ENCODE peak calls at places on chromosomes 6 and 20, in eight cellular contexts. One of them, this sample, is unnamed. For H3K4me1, the result is how much of the 10 kb centered on the place peaks cover.

GRCh38 chr6:135941275-135941674 is 89.8 kb downstream of the PDE7B start:
- DNase-seq in esophagus squamous epithelium: no peak
- DNase-seq in heart left ventricle: no peak
- DNase-seq in upper lobe of right lung: no peak
- DNase-seq in PC-3: peak
- DNase-seq in IMR-90: peak
- DNase-seq in CD8-positive, alpha-beta T cell: no peak
- DNase-seq in HCT116: no peak
- DNase-seq in this sample: no peak

GRCh38 chr6:109791301-109791700 is 100.2 kb downstream of the FIG4 start:
- DNase-seq in IMR-90: peak
- DNase-seq in CD8-positive, alpha-beta T cell: no peak
- DNase-seq in upper lobe of right lung: no peak
- DNase-seq in heart left ventricle: no peak
- DNase-seq in esophagus squamous epithelium: no peak
- DNase-seq in HCT116: no peak
- DNase-seq in PC-3: peak
- DNase-seq in this sample: peak

GRCh38 chr6:34897708-34898107 is 8.7 kb downstream of the ANKS1A start:
- DNase-seq in esophagus squamous epithelium: no peak
- DNase-seq in upper lobe of right lung: no peak
- DNase-seq in IMR-90: no peak
- DNase-seq in heart left ventricle: no peak
- DNase-seq in PC-3: no peak
- DNase-seq in CD8-positive, alpha-beta T cell: no peak
- DNase-seq in HCT116: no peak
- DNase-seq in this sample: no peak

GRCh38 chr6:22214314-22214713 is 82.5 kb downstream of the PRL start:
- DNase-seq in esophagus squamous epithelium: no peak
- DNase-seq in IMR-90: no peak
- DNase-seq in PC-3: no peak
- DNase-seq in heart left ventricle: no peak
- DNase-seq in HCT116: no peak
- DNase-seq in upper lobe of right lung: no peak
- DNase-seq in CD8-positive, alpha-beta T cell: no peak
- DNase-seq in this sample: no peak

GRCh38 chr6:32609731-32610640 is 20.3 kb upstream of the HLA-DRB1 start:
- DNase-seq in IMR-90: peak
- DNase-seq in HCT116: peak
- DNase-seq in PC-3: peak
- DNase-seq in CD8-positive, alpha-beta T cell: peak
- DNase-seq in heart left ventricle: no peak
- DNase-seq in esophagus squamous epithelium: no peak
- DNase-seq in upper lobe of right lung: no peak
- DNase-seq in this sample: peak

GRCh38 chr6:53894086-53894485 is 99.3 kb downstream of the LRRC1 start:
- DNase-seq in esophagus squamous epithelium: no peak
- DNase-seq in HCT116: no peak
- DNase-seq in PC-3: peak
- DNase-seq in heart left ventricle: no peak
- DNase-seq in upper lobe of right lung: no peak
- DNase-seq in IMR-90: peak
- DNase-seq in CD8-positive, alpha-beta T cell: no peak
- DNase-seq in this sample: no peak

GRCh38 chr6:27213544-27214125 is 33.9 kb upstream of the PRSS16 start:
- DNase-seq in CD8-positive, alpha-beta T cell: no peak
- DNase-seq in HCT116: no peak
- DNase-seq in esophagus squamous epithelium: no peak
- DNase-seq in heart left ventricle: no peak
- DNase-seq in IMR-90: peak
- DNase-seq in PC-3: no peak
- DNase-seq in upper lobe of right lung: no peak
- DNase-seq in this sample: no peak

GRCh38 chr6:30687659-30688431 is 1.4 kb upstream of the PPP1R18 start:
- DNase-seq in heart left ventricle: peak
- DNase-seq in CD8-positive, alpha-beta T cell: no peak
- DNase-seq in HCT116: no peak
- DNase-seq in esophagus squamous epithelium: no peak
- DNase-seq in PC-3: peak
- DNase-seq in upper lobe of right lung: no peak
- DNase-seq in IMR-90: peak
- DNase-seq in this sample: peak

GRCh38 chr6:87755697-87756671 is 54.0 kb upstream of the AKIRIN2 start:
- DNase-seq in esophagus squamous epithelium: no peak
- DNase-seq in PC-3: no peak
- DNase-seq in upper lobe of right lung: no peak
- DNase-seq in heart left ventricle: no peak
- DNase-seq in CD8-positive, alpha-beta T cell: no peak
- DNase-seq in IMR-90: peak
- DNase-seq in HCT116: no peak
- DNase-seq in this sample: no peak

GRCh38 chr6:74253261-74253660 is 557.3 kb downstream of the CD109 start:
- DNase-seq in HCT116: no peak
- DNase-seq in upper lobe of right lung: no peak
- DNase-seq in CD8-positive, alpha-beta T cell: no peak
- DNase-seq in PC-3: peak
- DNase-seq in esophagus squamous epithelium: no peak
- DNase-seq in IMR-90: no peak
- DNase-seq in heart left ventricle: no peak
- DNase-seq in this sample: no peak

GRCh38 chr20:38113401-38114325 is 51.4 kb downstream of the TGM2 start:
- DNase-seq in PC-3: peak
- DNase-seq in upper lobe of right lung: no peak
- DNase-seq in IMR-90: no peak
- DNase-seq in esophagus squamous epithelium: no peak
- DNase-seq in CD8-positive, alpha-beta T cell: no peak
- DNase-seq in HCT116: peak
- DNase-seq in heart left ventricle: no peak
- DNase-seq in this sample: no peak
- H3K4me1 ChIP-seq in PC-3: half or more
- H3K4me1 ChIP-seq in upper lobe of right lung: under half
- H3K4me1 ChIP-seq in IMR-90: under half
- H3K4me1 ChIP-seq in esophagus squamous epithelium: under half
- H3K4me1 ChIP-seq in CD8-positive, alpha-beta T cell: under half
- H3K4me1 ChIP-seq in HCT116: under half
- H3K4me1 ChIP-seq in heart left ventricle: under half
- H3K4me1 ChIP-seq in this sample: half or more

DNA sequence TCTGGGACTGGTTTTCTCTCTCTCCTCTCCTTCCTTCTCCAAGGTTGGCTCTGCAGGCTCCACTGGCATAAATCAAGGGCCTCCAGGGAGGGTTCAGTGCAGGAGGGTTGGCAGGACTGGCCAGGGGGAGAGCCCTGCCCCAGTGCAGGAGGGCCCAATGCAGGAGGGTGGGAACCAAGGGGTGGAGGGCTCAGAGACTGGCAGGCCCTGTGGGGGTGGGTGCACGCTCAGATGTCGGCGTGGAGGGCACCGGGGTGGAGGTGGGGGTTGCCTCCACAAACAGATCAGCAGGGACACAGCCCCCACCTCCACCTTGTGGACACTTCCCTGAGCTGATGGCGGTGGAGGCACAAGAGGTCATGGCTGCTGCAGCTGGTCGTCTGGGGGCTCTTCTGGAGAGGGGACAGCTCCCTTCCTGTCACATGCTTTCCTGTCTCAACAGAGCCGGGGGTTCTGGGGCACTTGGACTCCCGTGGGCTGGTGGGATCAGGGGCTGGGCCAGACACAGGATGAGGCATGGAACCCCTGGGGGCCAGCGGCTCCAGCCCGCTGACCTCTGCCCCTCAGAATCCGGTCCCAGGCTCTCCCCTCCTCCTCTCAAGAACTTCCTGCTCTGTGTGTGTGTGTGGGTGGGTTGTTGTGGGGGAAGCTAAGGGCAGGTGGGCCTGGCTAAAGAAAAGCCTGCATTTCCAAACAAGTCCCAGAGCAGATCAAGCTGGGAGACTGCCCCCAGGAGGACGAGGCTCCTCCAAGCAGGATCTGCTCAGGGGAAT is 2.7 kb upstream of the ABHD16B start:
- DNase-seq in IMR-90: peak
- DNase-seq in heart left ventricle: peak
- DNase-seq in esophagus squamous epithelium: no peak
- DNase-seq in HCT116: no peak
- DNase-seq in PC-3: no peak
- DNase-seq in CD8-positive, alpha-beta T cell: no peak
- DNase-seq in upper lobe of right lung: no peak
- DNase-seq in this sample: no peak
- TF ChIP-seq CTCF in IMR-90: peak
- TF ChIP-seq CTCF in heart left ventricle: peak
- TF ChIP-seq CTCF in esophagus squamous epithelium: no peak
- TF ChIP-seq CTCF in HCT116: peak
- TF ChIP-seq CTCF in PC-3: peak
- TF ChIP-seq CTCF in CD8-positive, alpha-beta T cell: no peak
- TF ChIP-seq CTCF in upper lobe of right lung: peak
- TF ChIP-seq CTCF in this sample: peak

GRCh38 chr6:38311201-38311600 is 328.5 kb downstream of the BTBD9 start:
- DNase-seq in esophagus squamous epithelium: no peak
- DNase-seq in HCT116: no peak
- DNase-seq in IMR-90: no peak
- DNase-seq in upper lobe of right lung: no peak
- DNase-seq in PC-3: no peak
- DNase-seq in heart left ventricle: no peak
- DNase-seq in CD8-positive, alpha-beta T cell: no peak
- DNase-seq in this sample: no peak

GRCh38 chr6:38319259-38320255 is 320.2 kb downstream of the BTBD9 start:
- DNase-seq in IMR-90: peak
- DNase-seq in CD8-positive, alpha-beta T cell: no peak
- DNase-seq in HCT116: no peak
- DNase-seq in upper lobe of right lung: no peak
- DNase-seq in esophagus squamous epithelium: no peak
- DNase-seq in heart left ventricle: no peak
- DNase-seq in PC-3: peak
- DNase-seq in this sample: no peak

GRCh38 chr6:38320817-38321216 is 318.9 kb downstream of the BTBD9 start:
- DNase-seq in PC-3: no peak
- DNase-seq in CD8-positive, alpha-beta T cell: no peak
- DNase-seq in esophagus squamous epithelium: no peak
- DNase-seq in IMR-90: no peak
- DNase-seq in upper lobe of right lung: no peak
- DNase-seq in heart left ventricle: no peak
- DNase-seq in HCT116: no peak
- DNase-seq in this sample: no peak

GRCh38 chr6:38322123-38322522 is 317.6 kb downstream of the BTBD9 start:
- DNase-seq in CD8-positive, alpha-beta T cell: no peak
- DNase-seq in HCT116: no peak
- DNase-seq in heart left ventricle: no peak
- DNase-seq in upper lobe of right lung: no peak
- DNase-seq in PC-3: no peak
- DNase-seq in IMR-90: no peak
- DNase-seq in esophagus squamous epithelium: no peak
- DNase-seq in this sample: no peak

GRCh38 chr6:38316099-38316868 is 323.4 kb downstream of the BTBD9 start:
- DNase-seq in heart left ventricle: no peak
- DNase-seq in IMR-90: no peak
- DNase-seq in PC-3: peak
- DNase-seq in upper lobe of right lung: no peak
- DNase-seq in HCT116: no peak
- DNase-seq in esophagus squamous epithelium: no peak
- DNase-seq in CD8-positive, alpha-beta T cell: no peak
- DNase-seq in this sample: no peak
- H3K4me1 ChIP-seq in heart left ventricle: under half
- H3K4me1 ChIP-seq in IMR-90: under half
- H3K4me1 ChIP-seq in PC-3: under half
- H3K4me1 ChIP-seq in upper lobe of right lung: under half
- H3K4me1 ChIP-seq in HCT116: under half
- H3K4me1 ChIP-seq in esophagus squamous epithelium: under half
- H3K4me1 ChIP-seq in CD8-positive, alpha-beta T cell: under half
- H3K4me1 ChIP-seq in this sample: under half

GRCh38 chr20:6269163-6269873 is 146.5 kb upstream of the FERMT1 start:
- DNase-seq in PC-3: peak
- DNase-seq in heart left ventricle: no peak
- DNase-seq in esophagus squamous epithelium: no peak
- DNase-seq in HCT116: no peak
- DNase-seq in IMR-90: no peak
- DNase-seq in CD8-positive, alpha-beta T cell: no peak
- DNase-seq in upper lobe of right lung: no peak
- DNase-seq in this sample: no peak

GRCh38 chr20:6265204-6265904 is 142.5 kb upstream of the FERMT1 start:
- DNase-seq in esophagus squamous epithelium: no peak
- DNase-seq in HCT116: peak
- DNase-seq in heart left ventricle: no peak
- DNase-seq in CD8-positive, alpha-beta T cell: no peak
- DNase-seq in upper lobe of right lung: no peak
- DNase-seq in IMR-90: peak
- DNase-seq in PC-3: peak
- DNase-seq in this sample: no peak
- TF ChIP-seq CTCF in esophagus squamous epithelium: no peak
- TF ChIP-seq CTCF in HCT116: peak
- TF ChIP-seq CTCF in heart left ventricle: peak
- TF ChIP-seq CTCF in CD8-positive, alpha-beta T cell: no peak
- TF ChIP-seq CTCF in upper lobe of right lung: peak
- TF ChIP-seq CTCF in IMR-90: peak
- TF ChIP-seq CTCF in PC-3: peak
- TF ChIP-seq CTCF in this sample: peak

GRCh38 chr6:10406556-10406955 is 8.3 kb downstream of the TFAP2A start:
- DNase-seq in PC-3: peak
- DNase-seq in heart left ventricle: no peak
- DNase-seq in CD8-positive, alpha-beta T cell: no peak
- DNase-seq in esophagus squamous epithelium: no peak
- DNase-seq in IMR-90: no peak
- DNase-seq in HCT116: no peak
- DNase-seq in upper lobe of right lung: no peak
- DNase-seq in this sample: no peak

GRCh38 chr6:10404799-10405524 is 9.9 kb downstream of the TFAP2A start:
- DNase-seq in PC-3: peak
- DNase-seq in IMR-90: no peak
- DNase-seq in upper lobe of right lung: peak
- DNase-seq in esophagus squamous epithelium: no peak
- DNase-seq in CD8-positive, alpha-beta T cell: no peak
- DNase-seq in heart left ventricle: peak
- DNase-seq in HCT116: no peak
- DNase-seq in this sample: no peak

GRCh38 chr6:10403385-10404106 is 11.3 kb downstream of the TFAP2A start:
- DNase-seq in HCT116: no peak
- DNase-seq in PC-3: peak
- DNase-seq in CD8-positive, alpha-beta T cell: no peak
- DNase-seq in esophagus squamous epithelium: no peak
- DNase-seq in IMR-90: peak
- DNase-seq in upper lobe of right lung: no peak
- DNase-seq in heart left ventricle: no peak
- DNase-seq in this sample: no peak

GRCh38 chr6:10402648-10403311 is 12.1 kb downstream of the TFAP2A start:
- DNase-seq in esophagus squamous epithelium: no peak
- DNase-seq in IMR-90: no peak
- DNase-seq in HCT116: no peak
- DNase-seq in upper lobe of right lung: no peak
- DNase-seq in CD8-positive, alpha-beta T cell: no peak
- DNase-seq in PC-3: peak
- DNase-seq in heart left ventricle: no peak
- DNase-seq in this sample: no peak

GRCh38 chr6:10404107-10404798 is 10.6 kb downstream of the TFAP2A start:
- DNase-seq in esophagus squamous epithelium: peak
- DNase-seq in IMR-90: peak
- DNase-seq in HCT116: peak
- DNase-seq in heart left ventricle: peak
- DNase-seq in upper lobe of right lung: peak
- DNase-seq in PC-3: peak
- DNase-seq in CD8-positive, alpha-beta T cell: peak
- DNase-seq in this sample: peak
- H3K4me1 ChIP-seq in esophagus squamous epithelium: half or more
- H3K4me1 ChIP-seq in IMR-90: under half
- H3K4me1 ChIP-seq in HCT116: under half
- H3K4me1 ChIP-seq in heart left ventricle: under half
- H3K4me1 ChIP-seq in upper lobe of right lung: under half
- H3K4me1 ChIP-seq in PC-3: half or more
- H3K4me1 ChIP-seq in CD8-positive, alpha-beta T cell: under half
- H3K4me1 ChIP-seq in this sample: under half

GRCh38 chr20:53658327-53658726 is 64.7 kb upstream of the ZNF217 start:
- DNase-seq in IMR-90: no peak
- DNase-seq in HCT116: no peak
- DNase-seq in upper lobe of right lung: no peak
- DNase-seq in esophagus squamous epithelium: no peak
- DNase-seq in PC-3: no peak
- DNase-seq in heart left ventricle: no peak
- DNase-seq in CD8-positive, alpha-beta T cell: no peak
- DNase-seq in this sample: no peak
- TF ChIP-seq CTCF in IMR-90: no peak
- TF ChIP-seq CTCF in HCT116: no peak
- TF ChIP-seq CTCF in upper lobe of right lung: no peak
- TF ChIP-seq CTCF in esophagus squamous epithelium: no peak
- TF ChIP-seq CTCF in PC-3: no peak
- TF ChIP-seq CTCF in heart left ventricle: no peak
- TF ChIP-seq CTCF in CD8-positive, alpha-beta T cell: no peak
- TF ChIP-seq CTCF in this sample: no peak